ENCODE peak calls at places on chromosomes 16 and 17, in ten cellular contexts. X is mucosa of gallbladder, W is LoVo, B is ELF-1, I is DMS53, U is neural crest cell, C is skeletal muscle cell, A is bronchial epithelial cell, Z is NCI-H510A, M is T-helper 1 cell. H is an unnamed sample.

GRCh38 chr17:1264196-1264595 is 6.0 kb upstream of the BHLHA9 start:
- DNase-seq in X (no peak), W (no peak), B (no peak), I (no peak), U (no peak), C (no peak), A (no peak), Z (no peak), M (no peak), H (no peak)

GRCh38 chr17:35087731-35088646 is 24.5 kb upstream of the RFFL start:
- DNase-seq in X (peak), W (peak), B (peak), I (peak), U (peak), C (no peak), A (peak), Z (no peak), M (peak), H (peak)

GRCh38 chr16:27642753-27643152 is 92.8 kb downstream of the KATNIP start:
- DNase-seq in X (no peak), W (no peak), B (peak), I (peak), U (no peak), C (no peak), A (no peak), Z (no peak), M (no peak), H (no peak)

GRCh38 chr17:39939588-39940419 is 12.3 kb downstream of the LRRC3C start:
- DNase-seq in X (no peak), W (no peak), B (no peak), I (peak), U (no peak), C (peak), A (peak), Z (no peak), M (peak), H (no peak)

GRCh38 chr16:30004811-30005242 is 6.0 kb downstream of the DOC2A start:
- DNase-seq in X (no peak), W (no peak), B (no peak), I (peak), U (no peak), C (no peak), A (no peak), Z (peak), M (no peak), H (no peak)

GRCh38 chr17:72394531-72394930 is 273.7 kb downstream of the SOX9 start:
- DNase-seq in X (no peak), W (no peak), B (no peak), I (no peak), U (no peak), C (no peak), A (no peak), Z (no peak), M (no peak), H (no peak)

GRCh38 chr17:3660311-3660891 is 8.0 kb downstream of the TAX1BP3 start:
- DNase-seq in X (no peak), W (no peak), B (no peak), I (no peak), U (no peak), C (no peak), A (no peak), Z (no peak), M (no peak), H (no peak)

GRCh38 chr17:66299721-66300120 is 2.7 kb upstream of the PRKCA start:
- DNase-seq in X (no peak), W (no peak), B (no peak), I (no peak), U (no peak), C (no peak), A (no peak), Z (no peak), M (no peak), H (no peak)

GRCh38 chr17:35875439-35876139 is 4.6 kb downstream of the CCL5 start:
- DNase-seq in X (no peak), W (no peak), B (no peak), I (no peak), U (no peak), C (no peak), A (no peak), Z (no peak), M (no peak), H (no peak)

GRCh38 chr17:16939606-16940115 is 32.3 kb downstream of the TNFRSF13B start:
- DNase-seq in X (no peak), W (no peak), B (no peak), I (no peak), U (no peak), C (no peak), A (no peak), Z (no peak), M (no peak), H (no peak)

H was measured in coronary artery.